ENCODE peak calls at places on chromosomes 12 and 14, in five cellular contexts. I is HCT116, S is fibroblast of the aortic adventitia, T is foreskin fibroblast, B is DND-41. Y is an unnamed sample.
A peak's percentile ranks its signal among the peaks of the same experiment; 100 is the strongest.

GRCh38 chr12:41795066-41795465 is 349.6 kb downstream of the GXYLT1 start:
- DNase-seq in I (no peak), T (peak; percentile 2), B (no peak), S (no peak), Y (no peak)

GRCh38 chr12:12008931-12009611 is 61.7 kb upstream of the BCL2L14 start:
- DNase-seq in T (peak; percentile 14), B (peak; percentile 60), I (no peak), S (no peak), Y (peak; percentile 76)

GRCh38 chr14:80223696-80224465 is 12.6 kb upstream of the DIO2 start:
- DNase-seq in I (no peak), S (peak; percentile 11), B (no peak), T (peak; percentile 23), Y (peak; percentile 5)

GRCh38 chr14:101087614-101088394 is 184.3 kb upstream of the RTL1 start:
- DNase-seq in T (no peak), I (no peak), S (no peak), B (no peak), Y (no peak)

GRCh38 chr12:64714551-64714968 is 44.6 kb downstream of the GNS start:
- DNase-seq in I (no peak), B (no peak), T (no peak), S (no peak), Y (no peak)

GRCh38 chr12:105235299-105235746 is 651 bp downstream of the APPL2 start:
- DNase-seq in B (peak; percentile 10), S (no peak), I (no peak), T (peak; percentile 45), Y (peak; percentile 67)

GRCh38 chr12:82479511-82479910 is 121.2 kb downstream of the METTL25 start:
- DNase-seq in S (peak; percentile 52), B (no peak), T (peak; percentile 69), I (no peak), Y (peak; percentile 73)

GRCh38 chr14:72665259-72665658 is 228.6 kb downstream of the DPF3 start:
- DNase-seq in S (peak; percentile 99), T (peak; percentile 97), B (no peak), I (peak; percentile 36), Y (peak; percentile 96)

GRCh38 chr12:9757433-9758025 is 3.2 kb downstream of the CD69 start:
- DNase-seq in I (no peak), B (no peak), T (no peak), S (no peak), Y (no peak)

DNA sequence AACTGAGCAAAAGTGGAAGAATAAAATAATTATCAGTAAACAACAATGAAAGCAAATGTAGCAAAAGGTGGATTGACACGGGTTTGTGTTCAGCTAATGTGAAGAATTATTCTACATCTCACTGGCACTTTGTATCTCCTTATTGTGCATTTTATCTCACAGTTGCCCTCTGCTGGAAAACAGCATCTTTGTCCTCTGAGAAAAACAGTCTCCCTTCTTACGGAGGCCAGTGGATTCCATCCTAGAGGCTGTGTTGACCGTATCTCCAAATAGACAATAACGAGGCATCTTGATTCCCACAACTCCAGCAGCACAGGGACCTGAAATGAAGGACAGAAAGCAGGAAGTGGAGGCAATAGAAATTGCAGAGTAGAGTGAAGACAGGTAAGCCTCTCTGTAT is 51.3 kb upstream of the PLBD1 start:
- DNase-seq in T (peak; percentile 6), I (no peak), S (peak; percentile 50), B (no peak), Y (peak; percentile 55)
- TF ChIP-seq CTCF in T (peak; percentile 41), I (peak; percentile 30), S (peak; percentile 52), B (peak; percentile 47), Y (peak; percentile 67)

DNA sequence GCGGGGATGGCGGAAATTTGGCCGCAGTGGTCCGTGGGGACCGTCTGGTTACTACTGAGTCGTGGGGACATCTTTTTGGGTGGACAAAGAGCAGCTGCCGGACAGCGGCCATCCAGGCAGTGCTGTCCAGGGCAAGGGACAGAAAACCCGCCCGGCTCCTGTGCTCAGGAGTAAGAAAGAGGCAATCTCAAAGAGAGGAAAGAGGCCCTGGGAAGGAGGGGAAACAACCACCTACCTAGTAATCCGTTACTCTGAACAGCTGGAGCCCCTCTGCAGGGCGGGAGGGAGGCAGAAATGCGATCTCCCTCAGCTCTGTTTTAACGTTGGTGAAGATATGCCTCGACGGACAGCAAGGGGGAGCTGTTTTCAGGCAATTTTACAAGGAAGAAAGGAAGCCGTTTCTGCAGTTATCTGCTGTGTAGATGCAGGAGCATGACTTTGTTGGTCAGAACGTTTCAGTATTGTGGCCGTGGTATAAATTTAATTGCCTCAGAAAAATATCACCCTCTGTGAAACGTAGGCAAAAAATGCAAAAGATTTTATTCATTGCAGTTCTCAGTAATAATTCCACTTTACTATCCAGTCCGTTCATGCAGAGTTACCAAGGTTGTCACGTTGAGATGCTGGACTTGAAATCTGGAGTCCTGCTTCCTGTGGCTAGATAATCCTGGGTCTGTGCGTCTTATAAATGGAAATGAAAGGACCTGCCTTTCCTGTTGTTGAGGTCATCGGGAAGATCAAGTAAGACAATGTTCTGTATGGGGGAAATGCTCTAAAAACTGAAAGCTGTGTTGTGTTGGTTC is 1.1 kb upstream of the AVPR1A start:
- DNase-seq in S (peak; percentile 35), B (peak; percentile 38), I (peak; percentile 43), T (peak; percentile 70), Y (peak; percentile 54)
- H3K4me3 ChIP-seq in S (peak overlapping the region; percentile 9), B (no peak overlapping the region), I (peak overlapping the region; percentile 52), T (no peak overlapping the region), Y (no peak overlapping the region)

DNA sequence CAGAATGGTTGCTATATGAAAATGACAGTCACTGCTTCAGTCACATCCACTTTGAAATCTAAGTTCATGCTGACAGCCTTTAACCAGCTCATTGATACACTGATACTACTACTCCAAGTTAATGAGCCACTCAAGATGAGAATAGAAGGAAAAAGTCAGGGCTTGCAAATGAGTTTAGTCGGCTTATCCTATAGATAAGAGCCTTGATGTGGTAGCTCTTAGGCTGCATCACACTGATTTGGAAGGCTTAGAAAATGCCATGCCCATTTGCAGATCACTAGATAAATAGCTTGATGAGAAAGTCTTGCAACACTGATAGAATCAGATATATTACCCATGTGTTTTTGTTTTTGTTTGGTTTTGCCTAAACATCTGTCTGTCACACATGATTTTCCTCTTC is 251.4 kb upstream of the ATXN7L3B start:
- DNase-seq in T (no peak), S (no peak), B (no peak), I (no peak), Y (peak; percentile 3)
- TF ChIP-seq CTCF in T (no peak), S (no peak), B (no peak), I (no peak), Y (no peak)

DNA sequence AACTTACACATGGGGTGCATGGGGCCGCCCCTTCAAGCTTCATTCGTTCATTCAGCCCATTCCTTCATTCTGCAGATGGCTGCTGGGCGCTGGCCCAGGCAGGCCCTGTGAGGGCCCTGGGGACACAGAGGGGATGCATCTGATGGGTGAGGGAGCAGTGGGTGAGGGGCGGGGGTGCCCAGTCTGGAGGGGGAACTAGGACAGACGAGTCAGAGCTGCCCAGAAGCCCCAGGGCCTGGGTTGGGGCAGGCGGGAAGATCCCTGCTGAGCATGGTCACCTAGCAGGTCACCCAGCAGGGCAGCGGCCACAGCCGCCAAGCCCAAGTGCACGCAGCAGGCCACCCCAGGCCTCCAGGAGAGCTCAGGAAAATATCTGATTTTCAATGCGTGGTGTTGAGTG is 14.1 kb downstream of the TRMT61A start:
- DNase-seq in S (no peak), I (no peak), T (no peak), B (no peak), Y (no peak)
- H3K4me3 ChIP-seq in S (no peak overlapping the region), I (no peak overlapping the region), T (no peak overlapping the region), B (no peak overlapping the region), Y (no peak overlapping the region)

DNA sequence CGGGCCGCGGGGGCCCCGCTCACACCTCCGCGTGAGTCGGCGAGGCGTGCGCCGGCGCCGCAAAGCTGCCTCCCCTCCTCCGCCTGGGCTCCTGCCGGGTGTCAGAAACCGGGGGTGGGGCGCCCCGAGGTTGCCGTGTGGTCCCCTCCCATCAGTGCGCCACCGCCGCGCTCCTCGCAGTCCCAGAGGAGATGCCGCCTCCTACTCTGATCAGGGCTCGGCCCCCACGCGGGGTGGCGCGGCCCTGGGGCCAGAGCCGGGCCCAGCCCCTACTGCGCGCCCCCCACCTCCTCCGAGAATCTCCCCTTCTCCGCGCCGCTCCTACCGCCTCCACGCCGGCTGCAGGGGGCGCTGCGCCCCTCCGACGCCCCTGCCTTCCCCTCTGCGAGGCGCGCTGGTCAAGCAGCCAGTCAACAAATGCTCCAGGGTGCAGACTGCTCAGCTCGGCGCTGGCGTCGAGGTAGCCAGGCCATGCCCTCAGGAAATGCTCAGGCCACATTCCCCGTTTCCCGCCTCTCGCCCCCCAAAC is 467 bp upstream of the JAG2 start:
- DNase-seq in S (no peak), T (peak; percentile 27), I (no peak), B (no peak), Y (peak; percentile 58)
- TF ChIP-seq CTCF in S (peak; percentile 37), T (peak; percentile 23), I (peak; percentile 60), B (peak; percentile 25), Y (peak; percentile 29)

GRCh38 chr12:15208140-15208539 is 13.1 kb downstream of the RERG start:
- DNase-seq in I (no peak), B (no peak), S (peak; percentile 34), T (peak; percentile 39), Y (peak; percentile 78)

GRCh38 chr12:15206831-15207394 is 14.3 kb downstream of the RERG start:
- DNase-seq in S (no peak), T (no peak), B (no peak), I (no peak), Y (no peak)

GRCh38 chr12:15206338-15206737 is 14.9 kb downstream of the RERG start:
- DNase-seq in B (no peak), T (no peak), I (no peak), S (no peak), Y (no peak)

GRCh38 chr12:15209782-15210181 is 11.4 kb downstream of the RERG start:
- DNase-seq in T (peak; percentile 78), B (no peak), I (no peak), S (peak; percentile 80), Y (peak; percentile 71)

DNA sequence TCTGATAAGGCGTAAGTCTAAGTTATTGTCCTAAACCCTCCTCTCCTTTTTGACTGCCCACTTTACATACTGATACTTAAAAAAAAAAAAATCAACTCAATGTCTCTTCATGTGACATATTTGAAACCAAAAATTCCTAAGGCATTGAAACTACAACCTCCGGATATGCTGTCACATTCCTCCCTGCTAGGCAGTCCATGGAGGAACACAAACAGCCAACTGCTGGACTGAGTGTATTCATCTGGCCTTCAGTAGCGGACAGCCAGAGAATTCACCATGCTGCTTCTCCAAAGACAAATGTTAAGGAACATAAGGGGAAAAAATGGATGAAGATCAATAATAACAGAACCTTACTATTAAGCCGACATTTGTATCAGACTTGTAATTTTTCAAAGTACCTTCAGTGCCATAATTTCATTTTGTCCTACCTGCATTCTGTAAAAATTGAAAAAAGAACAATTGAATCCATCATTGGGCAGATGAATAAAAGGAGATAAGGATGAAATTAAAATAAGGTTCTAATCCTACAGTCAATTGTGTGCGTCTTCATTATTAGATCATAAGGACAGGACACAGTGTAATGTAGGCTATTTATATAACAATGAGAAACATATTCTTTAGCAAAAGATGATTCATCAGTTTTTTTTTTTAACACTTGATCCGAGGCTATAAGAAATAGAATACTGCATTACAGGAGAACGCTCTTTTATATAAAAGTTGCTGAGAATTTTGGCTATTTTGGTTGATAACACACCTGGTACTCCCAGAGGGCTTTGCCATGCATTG is 12.2 kb downstream of the RERG start:
- DNase-seq in T (peak; percentile 27), S (peak; percentile 7), B (no peak), I (no peak), Y (no peak)
- H3K4me3 ChIP-seq in T (no peak overlapping the region), S (no peak overlapping the region), B (no peak overlapping the region), I (no peak overlapping the region), Y (no peak overlapping the region)